ENCODE peak calls at places on chromosomes 4 and X, in five cellular contexts. E, Q, Z, C and G are unnamed samples.

GRCh38 chr4:77852892-77853495 is 9.6 kb upstream of the MRPL1 start:
- DNase-seq in E (no peak), Q (no peak), Z (no peak), C (no peak), G (no peak)

GRCh38 chrX:151973851-151974335 is 583 bp downstream of the GABRE start:
- DNase-seq in E (no peak), Q (peak), Z (no peak), C (no peak), G (peak)

GRCh38 chr4:47615385-47615784 is 130.3 kb downstream of the ATP10D start:
- DNase-seq in E (no peak), Q (no peak), Z (no peak), C (no peak), G (no peak)

GRCh38 chrX:154829926-154830442 is 4.5 kb downstream of the SMIM9 start:
- DNase-seq in E (no peak), Q (no peak), Z (no peak), C (no peak), G (no peak)

GRCh38 chr4:41196633-41197332 is 17.6 kb downstream of the APBB2 start:
- DNase-seq in E (no peak), Q (no peak), Z (no peak), C (no peak), G (no peak)

GRCh38 chrX:51459125-51459524 is 37.3 kb downstream of the NUDT11 start:
- DNase-seq in E (no peak), Q (no peak), Z (peak), C (no peak), G (no peak)

GRCh38 chrX:103817502-103817901 is 14.6 kb downstream of the RAB9B start:
- DNase-seq in E (no peak), Q (no peak), Z (peak), C (no peak), G (no peak)

GRCh38 chr4:11138964-11139363 is 289.7 kb downstream of the HS3ST1 start:
- DNase-seq in E (no peak), Q (no peak), Z (no peak), C (no peak), G (no peak)

GRCh38 chr4:5892321-5893012 is 419 bp downstream of the CRMP1 start:
- DNase-seq in E (no peak), Q (no peak), Z (no peak), C (no peak), G (no peak)

GRCh38 chrX:72621619-72622485 is 49.2 kb upstream of the HDAC8 start:
- DNase-seq in E (no peak), Q (no peak), Z (peak), C (no peak), G (no peak)

GRCh38 chr4:3340703-3341088 is 47.9 kb downstream of the RGS12 start:
- DNase-seq in E (no peak), Q (peak), Z (no peak), C (no peak), G (no peak)

GRCh38 chrX:44012484-44013096 is 39.4 kb upstream of the NDP start:
- DNase-seq in E (peak), Q (peak), Z (peak), C (no peak), G (peak)

GRCh38 chrX:5726246-5726645 is 502.4 kb downstream of the NLGN4X start:
- DNase-seq in E (no peak), Q (no peak), Z (no peak), C (no peak), G (no peak)

GRCh38 chrX:46465203-46465602 is 80.0 kb downstream of the ZNF674 start:
- DNase-seq in E (no peak), Q (no peak), Z (no peak), C (no peak), G (no peak)

GRCh38 chr4:8922481-8922880 is 50.8 kb upstream of the HMX1 start:
- DNase-seq in E (no peak), Q (no peak), Z (no peak), C (no peak), G (no peak)

GRCh38 chrX:42530027-42530426 is 247.9 kb downstream of the PPP1R2C start:
- DNase-seq in E (no peak), Q (no peak), Z (no peak), C (no peak), G (no peak)

GRCh38 chr4:113069212-113069892 is 19.9 kb downstream of the ANK2 start:
- DNase-seq in E (no peak), Q (no peak), Z (no peak), C (no peak), G (no peak)

GRCh38 chr4:5051210-5051691 is at the start of gene STK32B:
- DNase-seq in E (peak), Q (peak), Z (no peak), C (peak), G (no peak)

GRCh38 chr4:147714575-147715401 is 17.1 kb upstream of the ARHGAP10 start:
- DNase-seq in E (no peak), Q (peak), Z (no peak), C (peak), G (no peak)

GRCh38 chr4:22456291-22456690 is 59.6 kb downstream of the ADGRA3 start:
- DNase-seq in E (no peak), Q (no peak), Z (no peak), C (no peak), G (no peak)

GRCh38 chrX:107684956-107685385 is 56.7 kb downstream of the PRPS1 start:
- DNase-seq in E (peak), Q (peak), Z (no peak), C (peak), G (no peak)

GRCh38 chrX:112048707-112049106 is 33.9 kb downstream of the TRPC5 start:
- DNase-seq in E (no peak), Q (no peak), Z (no peak), C (no peak), G (no peak)

GRCh38 chr4:150510176-150510875 is 71.6 kb upstream of the MAB21L2 start:
- DNase-seq in E (no peak), Q (no peak), Z (peak), C (no peak), G (peak)

DNA sequence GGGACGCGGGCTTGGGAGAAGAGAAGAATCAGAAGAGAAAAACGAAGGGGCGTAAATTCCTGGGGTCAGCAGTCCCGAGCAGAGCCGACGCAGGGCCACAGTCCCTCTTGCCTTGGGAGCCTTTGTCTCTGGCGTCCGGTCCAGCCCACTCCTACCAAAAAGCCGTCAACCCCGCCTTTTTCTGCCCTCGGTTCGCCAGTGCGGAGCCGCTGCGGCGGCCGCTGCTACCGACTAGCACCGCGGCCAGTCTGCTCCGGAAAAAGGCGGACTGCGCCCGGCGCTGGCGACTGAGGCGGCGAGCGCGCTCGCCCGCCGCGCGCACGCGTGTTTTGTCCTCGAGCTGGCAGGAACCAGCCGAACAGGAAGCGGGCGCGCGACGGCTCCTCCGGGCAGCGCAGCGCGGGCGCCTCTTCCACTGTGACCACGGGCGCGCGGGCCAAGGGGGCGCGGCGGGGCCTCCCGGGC is 502 bp downstream of the HNRNPDL start:
- DNase-seq in E (no peak), Q (no peak), Z (no peak), C (no peak), G (no peak)
- TF ChIP-seq POLR2A in E (no peak), Q (no peak), Z (peak), C (no peak), G (peak)

GRCh38 chr4:180205276-180205675 is 2037.9 kb upstream of the TENM3 start:
- DNase-seq in E (no peak), Q (no peak), Z (no peak), C (no peak), G (no peak)

GRCh38 chr4:180197471-180197870 is 2045.7 kb upstream of the TENM3 start:
- DNase-seq in E (no peak), Q (no peak), Z (no peak), C (no peak), G (no peak)

DNA sequence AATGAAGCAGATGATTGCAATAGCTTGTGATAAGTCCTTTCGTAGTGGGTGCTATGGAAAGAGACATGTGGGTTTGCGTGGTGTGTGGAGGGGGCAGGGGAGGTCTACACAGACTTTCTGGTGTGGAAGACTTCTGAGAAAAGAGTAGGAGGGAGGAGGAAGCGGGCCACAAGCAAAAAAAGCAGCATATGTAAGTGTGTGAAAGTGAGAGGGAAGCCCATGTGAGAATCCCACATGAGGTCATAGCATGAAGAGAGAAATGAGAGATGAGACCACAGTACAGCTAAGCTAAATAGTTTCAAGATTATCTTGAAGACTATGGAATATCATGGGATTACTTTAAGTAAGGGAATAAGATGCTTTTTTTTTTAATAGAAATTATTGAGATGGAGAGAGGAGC is 2039.9 kb upstream of the TENM3 start:
- DNase-seq in E (no peak), Q (no peak), Z (no peak), C (no peak), G (no peak)
- TF ChIP-seq POLR2A in E (no peak), Q (no peak), Z (no peak), C (no peak), G (no peak)

GRCh38 chr4:168630445-168631187 is 133.8 kb downstream of the PALLD start:
- DNase-seq in E (no peak), Q (no peak), Z (no peak), C (no peak), G (no peak)
- TF ChIP-seq POLR2A in E (no peak), Q (no peak), Z (no peak), C (no peak), G (no peak)

DNA sequence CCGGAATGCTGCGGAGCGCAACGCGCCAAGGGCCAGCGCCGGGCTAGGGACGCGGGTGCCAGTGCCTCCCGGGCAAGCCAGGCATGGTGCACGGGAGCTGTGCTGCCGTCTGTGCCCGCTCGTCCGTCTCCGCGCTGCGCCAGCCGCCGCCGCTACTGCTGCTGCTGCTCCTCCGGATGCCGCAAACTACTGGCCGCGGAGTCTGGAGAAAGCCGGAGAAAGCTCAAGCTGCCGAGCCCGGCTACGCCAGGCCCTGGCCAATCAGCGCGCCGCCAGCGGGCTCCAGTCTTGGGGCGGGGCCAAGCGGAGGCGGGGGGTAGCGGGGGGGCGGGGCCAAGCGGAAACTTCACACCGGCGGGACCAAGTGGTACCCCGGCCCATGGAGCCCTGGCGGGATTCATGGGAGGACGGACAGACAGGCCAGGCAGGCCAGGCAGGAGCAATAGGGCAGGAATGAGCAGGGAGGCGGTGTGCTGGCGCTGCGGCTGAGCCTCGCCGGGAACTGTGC is at the start of gene PCDH19:
- DNase-seq in E (peak), Q (peak), Z (no peak), C (peak), G (no peak)
- TF ChIP-seq POLR2A in E (peak), Q (no peak), Z (no peak), C (no peak), G (peak)

GRCh38 chr4:120922390-120923200 is at the start of gene PRDM5:
- DNase-seq in E (peak), Q (peak), Z (no peak), C (peak), G (peak)
- TF ChIP-seq POLR2A in E (no peak), Q (peak), Z (no peak), C (no peak), G (peak)

DNA sequence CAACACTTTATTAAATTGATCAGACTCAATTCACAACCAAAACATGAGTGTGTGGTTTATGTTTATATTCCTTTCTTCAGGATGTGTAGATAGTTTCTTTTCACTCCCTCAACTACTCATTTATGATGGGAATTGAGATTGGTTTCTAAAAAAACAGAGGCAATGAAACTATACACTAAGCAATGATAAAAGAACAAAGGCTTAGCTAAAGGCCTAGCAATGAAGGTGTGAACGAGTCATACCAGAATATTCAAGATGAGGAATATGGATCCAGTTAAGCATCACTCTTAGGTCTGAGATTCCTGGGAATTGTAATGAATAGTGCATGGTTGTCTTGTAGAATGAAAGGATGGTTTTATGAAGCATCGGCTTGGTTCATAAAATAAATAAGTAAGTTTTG is 17.5 kb upstream of the RASL11B start:
- DNase-seq in E (no peak), Q (no peak), Z (no peak), C (no peak), G (no peak)
- TF ChIP-seq POLR2A in E (no peak), Q (no peak), Z (no peak), C (no peak), G (no peak)

GRCh38 chrX:70132244-70132643 is 1.0 kb upstream of the IGBP1 start:
- DNase-seq in E (no peak), Q (no peak), Z (no peak), C (no peak), G (no peak)

GRCh38 chrX:70134116-70134477 is 850 bp downstream of the IGBP1 start:
- DNase-seq in E (no peak), Q (no peak), Z (no peak), C (no peak), G (no peak)

GRCh38 chrX:70132877-70133302 is 357 bp upstream of the IGBP1 start:
- DNase-seq in E (no peak), Q (no peak), Z (no peak), C (no peak), G (no peak)

GRCh38 chrX:70129811-70130210 is 3.4 kb upstream of the IGBP1 start:
- DNase-seq in E (no peak), Q (no peak), Z (no peak), C (no peak), G (peak)

DNA sequence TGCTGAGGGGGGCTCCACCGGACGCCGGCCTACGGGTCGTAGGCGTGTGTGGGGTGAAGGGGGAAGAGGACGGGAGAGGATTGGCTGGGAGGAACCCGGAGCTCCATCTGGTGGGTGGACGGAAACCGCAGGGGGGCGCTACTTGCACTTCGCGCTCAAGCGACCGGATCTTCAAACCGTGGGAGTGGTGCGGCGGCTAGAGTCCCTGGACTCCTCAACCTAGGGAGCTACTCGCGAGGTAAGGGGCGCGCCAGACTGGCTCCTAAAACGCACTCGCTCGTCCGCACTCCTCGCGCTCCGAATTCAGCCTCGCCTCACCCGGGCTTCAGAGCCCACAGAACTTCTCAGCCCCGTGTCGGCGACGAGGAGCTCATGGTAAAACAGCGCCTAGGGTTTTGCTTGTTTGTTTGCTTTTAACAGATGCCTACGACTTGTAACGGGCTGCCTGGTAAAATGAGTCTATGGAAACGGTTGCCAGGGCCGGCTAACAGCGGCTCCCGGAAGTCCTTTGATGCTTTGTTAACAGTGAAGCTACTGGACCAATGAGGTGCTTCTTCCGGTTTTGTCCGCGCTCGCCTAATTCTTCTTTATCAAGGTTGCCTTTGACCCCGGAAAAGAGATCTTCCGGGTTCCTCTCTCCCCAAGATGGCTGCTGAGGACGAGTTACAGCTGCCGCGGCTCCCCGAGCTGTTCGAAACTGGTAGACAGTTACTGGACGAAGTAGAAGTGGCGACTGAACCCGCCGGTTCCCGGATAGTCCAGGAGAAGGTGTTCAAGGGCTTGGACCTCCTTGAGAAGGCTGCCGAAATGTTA is at the start of gene IGBP1:
- DNase-seq in E (peak), Q (peak), Z (peak), C (peak), G (peak)
- TF ChIP-seq POLR2A in E (no peak), Q (no peak), Z (no peak), C (no peak), G (peak)